ENCODE peak calls at places on chromosomes 11 and 22, in six cellular contexts. One of them, this sample, is unnamed.

GRCh38 chr22:34255042-34255441 is 334.8 kb upstream of the LARGE1 start:
- DNase-seq in activated CD4-positive, alpha-beta T cell treated with anti-CD3 and anti-CD28 coated beads for 24 hours: no peak
- DNase-seq in left lung: no peak
- DNase-seq in T-helper 2 cell: no peak
- DNase-seq in A172: no peak
- DNase-seq in LoVo: no peak
- DNase-seq in this sample: no peak

GRCh38 chr11:72955466-72955865 is 141.3 kb downstream of the ATG16L2 start:
- DNase-seq in T-helper 2 cell: no peak
- DNase-seq in activated CD4-positive, alpha-beta T cell treated with anti-CD3 and anti-CD28 coated beads for 24 hours: no peak
- DNase-seq in LoVo: no peak
- DNase-seq in left lung: no peak
- DNase-seq in A172: no peak
- DNase-seq in this sample: no peak

GRCh38 chr11:58047818-58048217 is 17.1 kb downstream of the OR6Q1 start:
- DNase-seq in LoVo: no peak
- DNase-seq in T-helper 2 cell: no peak
- DNase-seq in left lung: no peak
- DNase-seq in A172: no peak
- DNase-seq in activated CD4-positive, alpha-beta T cell treated with anti-CD3 and anti-CD28 coated beads for 24 hours: no peak
- DNase-seq in this sample: no peak

GRCh38 chr11:11374358-11375148 is 21.5 kb upstream of the CSNK2A3 start:
- DNase-seq in LoVo: no peak
- DNase-seq in left lung: no peak
- DNase-seq in T-helper 2 cell: no peak
- DNase-seq in A172: no peak
- DNase-seq in activated CD4-positive, alpha-beta T cell treated with anti-CD3 and anti-CD28 coated beads for 24 hours: no peak
- DNase-seq in this sample: no peak

GRCh38 chr11:71138737-71139425 is 113.5 kb downstream of the SHANK2 start:
- DNase-seq in T-helper 2 cell: no peak
- DNase-seq in activated CD4-positive, alpha-beta T cell treated with anti-CD3 and anti-CD28 coated beads for 24 hours: no peak
- DNase-seq in LoVo: no peak
- DNase-seq in A172: no peak
- DNase-seq in left lung: no peak
- DNase-seq in this sample: no peak

GRCh38 chr22:32042924-32043323 is at the start of gene SLC5A1:
- DNase-seq in T-helper 2 cell: no peak
- DNase-seq in left lung: peak; percentile 63
- DNase-seq in activated CD4-positive, alpha-beta T cell treated with anti-CD3 and anti-CD28 coated beads for 24 hours: no peak
- DNase-seq in A172: no peak
- DNase-seq in LoVo: peak; percentile 62
- DNase-seq in this sample: no peak

GRCh38 chr11:86068138-86068861 is 584 bp downstream of the PICALM start:
- DNase-seq in activated CD4-positive, alpha-beta T cell treated with anti-CD3 and anti-CD28 coated beads for 24 hours: no peak
- DNase-seq in LoVo: no peak
- DNase-seq in A172: peak; percentile 40
- DNase-seq in T-helper 2 cell: peak; percentile 24
- DNase-seq in left lung: peak; percentile 52
- DNase-seq in this sample: peak; percentile 13

GRCh38 chr11:11620251-11620965 is 1.4 kb downstream of the GALNT18 start:
- DNase-seq in A172: no peak
- DNase-seq in T-helper 2 cell: no peak
- DNase-seq in left lung: peak; percentile 65
- DNase-seq in LoVo: peak; percentile 61
- DNase-seq in activated CD4-positive, alpha-beta T cell treated with anti-CD3 and anti-CD28 coated beads for 24 hours: no peak
- DNase-seq in this sample: peak; percentile 38

GRCh38 chr11:83257638-83258229 is 28.4 kb downstream of the CCDC90B start:
- DNase-seq in left lung: no peak
- DNase-seq in T-helper 2 cell: no peak
- DNase-seq in activated CD4-positive, alpha-beta T cell treated with anti-CD3 and anti-CD28 coated beads for 24 hours: no peak
- DNase-seq in LoVo: peak; percentile 40
- DNase-seq in A172: peak; percentile 98
- DNase-seq in this sample: no peak

GRCh38 chr11:120589376-120589775 is 77.8 kb downstream of the GRIK4 start:
- DNase-seq in activated CD4-positive, alpha-beta T cell treated with anti-CD3 and anti-CD28 coated beads for 24 hours: no peak
- DNase-seq in LoVo: no peak
- DNase-seq in left lung: no peak
- DNase-seq in T-helper 2 cell: no peak
- DNase-seq in A172: no peak
- DNase-seq in this sample: no peak

GRCh38 chr11:76615950-76616349 is 54.6 kb downstream of the LRRC32 start:
- DNase-seq in LoVo: no peak
- DNase-seq in T-helper 2 cell: no peak
- DNase-seq in A172: no peak
- DNase-seq in activated CD4-positive, alpha-beta T cell treated with anti-CD3 and anti-CD28 coated beads for 24 hours: no peak
- DNase-seq in left lung: peak; percentile 31
- DNase-seq in this sample: no peak

GRCh38 chr11:124760205-124760652 is 1.9 kb downstream of the ESAM start:
- DNase-seq in LoVo: no peak
- DNase-seq in activated CD4-positive, alpha-beta T cell treated with anti-CD3 and anti-CD28 coated beads for 24 hours: no peak
- DNase-seq in left lung: no peak
- DNase-seq in T-helper 2 cell: no peak
- DNase-seq in A172: no peak
- DNase-seq in this sample: no peak

GRCh38 chr11:85680897-85681296 is 5.1 kb downstream of the CCDC89 start:
- DNase-seq in LoVo: no peak
- DNase-seq in T-helper 2 cell: no peak
- DNase-seq in A172: no peak
- DNase-seq in activated CD4-positive, alpha-beta T cell treated with anti-CD3 and anti-CD28 coated beads for 24 hours: no peak
- DNase-seq in left lung: no peak
- DNase-seq in this sample: no peak

GRCh38 chr11:107859459-107860239 is 1.1 kb upstream of the SLC35F2 start:
- DNase-seq in left lung: peak; percentile 49
- DNase-seq in T-helper 2 cell: no peak
- DNase-seq in A172: peak; percentile 16
- DNase-seq in LoVo: peak; percentile 66
- DNase-seq in activated CD4-positive, alpha-beta T cell treated with anti-CD3 and anti-CD28 coated beads for 24 hours: peak; percentile 13
- DNase-seq in this sample: no peak

GRCh38 chr11:89361738-89362137 is 129.4 kb downstream of the NOX4 start:
- DNase-seq in activated CD4-positive, alpha-beta T cell treated with anti-CD3 and anti-CD28 coated beads for 24 hours: no peak
- DNase-seq in A172: no peak
- DNase-seq in T-helper 2 cell: no peak
- DNase-seq in left lung: no peak
- DNase-seq in LoVo: no peak
- DNase-seq in this sample: no peak

GRCh38 chr11:22728600-22729394 is 62.4 kb downstream of the GAS2 start:
- DNase-seq in A172: no peak
- DNase-seq in LoVo: no peak
- DNase-seq in T-helper 2 cell: no peak
- DNase-seq in left lung: no peak
- DNase-seq in activated CD4-positive, alpha-beta T cell treated with anti-CD3 and anti-CD28 coated beads for 24 hours: no peak
- DNase-seq in this sample: no peak

GRCh38 chr22:30609260-30610185 is 2.5 kb downstream of the TCN2 start:
- DNase-seq in left lung: peak; percentile 67
- DNase-seq in LoVo: peak; percentile 88
- DNase-seq in activated CD4-positive, alpha-beta T cell treated with anti-CD3 and anti-CD28 coated beads for 24 hours: no peak
- DNase-seq in T-helper 2 cell: no peak
- DNase-seq in A172: peak; percentile 76
- DNase-seq in this sample: no peak

GRCh38 chr11:45142241-45142885 is 4.1 kb upstream of the PRDM11 start:
- DNase-seq in T-helper 2 cell: no peak
- DNase-seq in A172: no peak
- DNase-seq in LoVo: no peak
- DNase-seq in left lung: no peak
- DNase-seq in activated CD4-positive, alpha-beta T cell treated with anti-CD3 and anti-CD28 coated beads for 24 hours: no peak
- DNase-seq in this sample: no peak

GRCh38 chr11:2489103-2489502 is 44.3 kb downstream of the KCNQ1 start:
- DNase-seq in LoVo: no peak
- DNase-seq in left lung: no peak
- DNase-seq in A172: no peak
- DNase-seq in T-helper 2 cell: no peak
- DNase-seq in activated CD4-positive, alpha-beta T cell treated with anti-CD3 and anti-CD28 coated beads for 24 hours: no peak
- DNase-seq in this sample: no peak

GRCh38 chr22:30867746-30868662 is 100.6 kb downstream of the MORC2 start:
- DNase-seq in left lung: peak; percentile 19
- DNase-seq in LoVo: no peak
- DNase-seq in T-helper 2 cell: no peak
- DNase-seq in activated CD4-positive, alpha-beta T cell treated with anti-CD3 and anti-CD28 coated beads for 24 hours: no peak
- DNase-seq in A172: no peak
- DNase-seq in this sample: no peak

GRCh38 chr11:64218628-64219353 is 7.2 kb downstream of the TRPT1 start:
- DNase-seq in activated CD4-positive, alpha-beta T cell treated with anti-CD3 and anti-CD28 coated beads for 24 hours: no peak
- DNase-seq in A172: no peak
- DNase-seq in left lung: no peak
- DNase-seq in LoVo: no peak
- DNase-seq in T-helper 2 cell: no peak
- DNase-seq in this sample: no peak

GRCh38 chr11:76139317-76139716 is 67.0 kb downstream of the WNT11 start:
- DNase-seq in T-helper 2 cell: no peak
- DNase-seq in left lung: no peak
- DNase-seq in activated CD4-positive, alpha-beta T cell treated with anti-CD3 and anti-CD28 coated beads for 24 hours: no peak
- DNase-seq in A172: no peak
- DNase-seq in LoVo: no peak
- DNase-seq in this sample: no peak

GRCh38 chr11:128691802-128692749 is 1.8 kb upstream of the FLI1 start:
- DNase-seq in A172: no peak
- DNase-seq in left lung: no peak
- DNase-seq in activated CD4-positive, alpha-beta T cell treated with anti-CD3 and anti-CD28 coated beads for 24 hours: no peak
- DNase-seq in LoVo: no peak
- DNase-seq in T-helper 2 cell: no peak
- DNase-seq in this sample: no peak

GRCh38 chr22:40654522-40655167 is 18.1 kb upstream of the MRTFA start:
- DNase-seq in LoVo: no peak
- DNase-seq in A172: peak; percentile 52
- DNase-seq in left lung: no peak
- DNase-seq in T-helper 2 cell: no peak
- DNase-seq in activated CD4-positive, alpha-beta T cell treated with anti-CD3 and anti-CD28 coated beads for 24 hours: no peak
- DNase-seq in this sample: no peak

GRCh38 chr22:46055176-46055850 is 78.4 kb upstream of the WNT7B start:
- DNase-seq in left lung: peak; percentile 46
- DNase-seq in T-helper 2 cell: no peak
- DNase-seq in LoVo: no peak
- DNase-seq in activated CD4-positive, alpha-beta T cell treated with anti-CD3 and anti-CD28 coated beads for 24 hours: no peak
- DNase-seq in A172: peak; percentile 21
- DNase-seq in this sample: no peak

GRCh38 chr11:43419460-43419859 is 60.7 kb downstream of the TTC17 start:
- DNase-seq in activated CD4-positive, alpha-beta T cell treated with anti-CD3 and anti-CD28 coated beads for 24 hours: peak; percentile 1
- DNase-seq in LoVo: peak; percentile 25
- DNase-seq in left lung: no peak
- DNase-seq in T-helper 2 cell: no peak
- DNase-seq in A172: peak; percentile 45
- DNase-seq in this sample: peak; percentile 23

GRCh38 chr22:23183107-23183698 is 2.9 kb downstream of the BCR start:
- DNase-seq in activated CD4-positive, alpha-beta T cell treated with anti-CD3 and anti-CD28 coated beads for 24 hours: no peak
- DNase-seq in left lung: peak; percentile 68
- DNase-seq in T-helper 2 cell: no peak
- DNase-seq in LoVo: no peak
- DNase-seq in A172: peak; percentile 42
- DNase-seq in this sample: peak; percentile 41

GRCh38 chr22:31607696-31608095 is 54.3 kb downstream of the PISD start:
- DNase-seq in A172: no peak
- DNase-seq in T-helper 2 cell: no peak
- DNase-seq in LoVo: no peak
- DNase-seq in activated CD4-positive, alpha-beta T cell treated with anti-CD3 and anti-CD28 coated beads for 24 hours: no peak
- DNase-seq in left lung: no peak
- DNase-seq in this sample: no peak

GRCh38 chr22:29393019-29393608 is 4.7 kb upstream of the AP1B1 start:
- DNase-seq in left lung: no peak
- DNase-seq in LoVo: peak; percentile 27
- DNase-seq in A172: no peak
- DNase-seq in T-helper 2 cell: no peak
- DNase-seq in activated CD4-positive, alpha-beta T cell treated with anti-CD3 and anti-CD28 coated beads for 24 hours: no peak
- DNase-seq in this sample: no peak

GRCh38 chr22:32490279-32490678 is 15.7 kb downstream of the FBXO7 start:
- DNase-seq in A172: no peak
- DNase-seq in T-helper 2 cell: no peak
- DNase-seq in activated CD4-positive, alpha-beta T cell treated with anti-CD3 and anti-CD28 coated beads for 24 hours: no peak
- DNase-seq in LoVo: no peak
- DNase-seq in left lung: no peak
- DNase-seq in this sample: no peak

GRCh38 chr11:46976182-46976854 is 39.8 kb downstream of the CSTPP1 start:
- DNase-seq in activated CD4-positive, alpha-beta T cell treated with anti-CD3 and anti-CD28 coated beads for 24 hours: peak; percentile 2
- DNase-seq in left lung: no peak
- DNase-seq in T-helper 2 cell: no peak
- DNase-seq in LoVo: no peak
- DNase-seq in A172: no peak
- DNase-seq in this sample: no peak

GRCh38 chr11:118058311-118059230 is 18.3 kb upstream of the TMPRSS4 start:
- DNase-seq in T-helper 2 cell: no peak
- DNase-seq in left lung: no peak
- DNase-seq in activated CD4-positive, alpha-beta T cell treated with anti-CD3 and anti-CD28 coated beads for 24 hours: no peak
- DNase-seq in A172: no peak
- DNase-seq in LoVo: no peak
- DNase-seq in this sample: no peak

GRCh38 chr22:44444341-44445306 is 53.4 kb downstream of the RTL6 start:
- DNase-seq in left lung: peak; percentile 11
- DNase-seq in T-helper 2 cell: no peak
- DNase-seq in activated CD4-positive, alpha-beta T cell treated with anti-CD3 and anti-CD28 coated beads for 24 hours: no peak
- DNase-seq in A172: no peak
- DNase-seq in LoVo: no peak
- DNase-seq in this sample: no peak

GRCh38 chr11:36258730-36259360 is 30.4 kb downstream of the COMMD9 start:
- DNase-seq in LoVo: peak; percentile 33
- DNase-seq in left lung: peak; percentile 70
- DNase-seq in T-helper 2 cell: no peak
- DNase-seq in activated CD4-positive, alpha-beta T cell treated with anti-CD3 and anti-CD28 coated beads for 24 hours: no peak
- DNase-seq in A172: peak; percentile 66
- DNase-seq in this sample: peak; percentile 52

GRCh38 chr22:45320326-45320976 is 10.7 kb downstream of the FAM118A start:
- DNase-seq in activated CD4-positive, alpha-beta T cell treated with anti-CD3 and anti-CD28 coated beads for 24 hours: no peak
- DNase-seq in A172: no peak
- DNase-seq in left lung: no peak
- DNase-seq in T-helper 2 cell: no peak
- DNase-seq in LoVo: no peak
- DNase-seq in this sample: no peak

GRCh38 chr11:304061-304506 is 3.5 kb upstream of the IFITM2 start:
- DNase-seq in LoVo: no peak
- DNase-seq in A172: no peak
- DNase-seq in T-helper 2 cell: no peak
- DNase-seq in activated CD4-positive, alpha-beta T cell treated with anti-CD3 and anti-CD28 coated beads for 24 hours: no peak
- DNase-seq in left lung: no peak
- DNase-seq in this sample: no peak

GRCh38 chr11:81394324-81394723 is 1339.3 kb downstream of the FAM181B start:
- DNase-seq in LoVo: no peak
- DNase-seq in activated CD4-positive, alpha-beta T cell treated with anti-CD3 and anti-CD28 coated beads for 24 hours: no peak
- DNase-seq in left lung: no peak
- DNase-seq in T-helper 2 cell: no peak
- DNase-seq in A172: no peak
- DNase-seq in this sample: no peak

GRCh38 chr11:2426826-2427521 is 17.3 kb downstream of the TRPM5 start:
- DNase-seq in activated CD4-positive, alpha-beta T cell treated with anti-CD3 and anti-CD28 coated beads for 24 hours: no peak
- DNase-seq in A172: no peak
- DNase-seq in T-helper 2 cell: no peak
- DNase-seq in left lung: no peak
- DNase-seq in LoVo: no peak
- DNase-seq in this sample: no peak